ENCODE peak calls at places on chromosomes 4 and X, in six cellular contexts. O is PC-3, E is neural progenitor cell, M is hepatocyte, D is right atrium auricular region, I is IMR-90. F is an unnamed sample. For H3K4me1, the result is how much of the 10 kb centered on the place peaks cover.

GRCh38 chr4:83387922-83388676 is 53.5 kb upstream of the HPSE start:
- DNase-seq in M (no peak), I (no peak), O (no peak), E (no peak), D (no peak), F (no peak)

GRCh38 chrX:40148439-40149285 is 50.9 kb upstream of the BCOR start:
- DNase-seq in O (peak), E (peak), M (peak), I (no peak), D (no peak), F (no peak)

GRCh38 chrX:110277609-110278008 is 40.3 kb downstream of the AMMECR1 start:
- DNase-seq in E (no peak), M (no peak), O (peak), I (no peak), D (no peak), F (no peak)

GRCh38 chrX:68912113-68912980 is 83.5 kb downstream of the EFNB1 start:
- DNase-seq in D (no peak), M (peak), I (no peak), E (peak), O (no peak), F (no peak)

GRCh38 chrX:2897311-2897689 is 31.8 kb downstream of the ARSD start:
- DNase-seq in D (no peak), I (no peak), O (peak), M (no peak), E (no peak), F (peak)

GRCh38 chrX:11451133-11451532 is 157.9 kb downstream of the AMELX start:
- DNase-seq in I (no peak), M (no peak), E (no peak), D (no peak), O (no peak), F (no peak)

GRCh38 chr4:19615086-19615689 is 636.5 kb upstream of the SLIT2 start:
- DNase-seq in M (no peak), E (no peak), I (no peak), D (no peak), O (no peak), F (no peak)

GRCh38 chr4:152273343-152273742 is 262.5 kb downstream of the FBXW7 start:
- DNase-seq in O (peak), D (no peak), E (no peak), M (no peak), I (peak), F (no peak)

GRCh38 chrX:37847733-37848197 is 394 bp upstream of the DYNLT3 start:
- DNase-seq in O (no peak), I (no peak), E (no peak), M (no peak), D (no peak), F (no peak)

GRCh38 chr4:129862461-129862860 is 766.5 kb downstream of the C4orf33 start:
- DNase-seq in E (peak), I (no peak), M (no peak), O (no peak), D (no peak), F (no peak)

GRCh38 chr4:21795091-21795490 is 153.5 kb downstream of the KCNIP4 start:
- DNase-seq in I (peak), M (no peak), O (no peak), D (no peak), E (no peak), F (no peak)

GRCh38 chrX:139382529-139382928 is 148.0 kb upstream of the F9 start:
- DNase-seq in E (no peak), D (no peak), O (no peak), I (no peak), M (no peak), F (no peak)

GRCh38 chr4:110371016-110371795 is 104.7 kb upstream of the ENPEP start:
- DNase-seq in I (no peak), O (no peak), M (no peak), D (no peak), E (no peak), F (no peak)

GRCh38 chrX:39730671-39731389 is 366.9 kb downstream of the BCOR start:
- DNase-seq in O (peak), D (peak), M (peak), E (peak), I (peak), F (peak)

GRCh38 chr4:16860506-16860905 is 37.9 kb downstream of the LDB2 start:
- DNase-seq in D (no peak), E (no peak), O (no peak), I (peak), M (no peak), F (no peak)

GRCh38 chrX:72382199-72382590 is 76.5 kb upstream of the CITED1 start:
- DNase-seq in I (no peak), E (no peak), D (no peak), M (no peak), O (no peak), F (no peak)

GRCh38 chrX:43655961-43656494 is at the start of gene MAOA:
- DNase-seq in E (peak), O (peak), M (peak), I (no peak), D (peak), F (peak)

GRCh38 chr4:157225096-157225495 is 4.6 kb downstream of the GRIA2 start:
- DNase-seq in M (no peak), D (no peak), O (no peak), E (no peak), I (no peak), F (no peak)

GRCh38 chr4:97851115-97851514 is 292.2 kb downstream of the STPG2 start:
- DNase-seq in M (no peak), D (no peak), O (no peak), E (no peak), I (no peak), F (no peak)

GRCh38 chrX:17081969-17082368 is 135.5 kb downstream of the REPS2 start:
- DNase-seq in O (no peak), E (peak), D (no peak), M (no peak), I (no peak), F (no peak)

GRCh38 chr4:528835-529234 is 29.8 kb downstream of the PIGG start:
- DNase-seq in I (no peak), D (no peak), O (no peak), E (no peak), M (no peak), F (no peak)

GRCh38 chrX:38805294-38806053 is 4.2 kb downstream of the MID1IP1 start:
- DNase-seq in I (peak), O (peak), D (peak), M (peak), E (peak), F (peak)

GRCh38 chr4:2465032-2465431 is 3.9 kb upstream of the RNF4 start:
- DNase-seq in O (no peak), D (no peak), I (no peak), E (no peak), M (no peak), F (no peak)

GRCh38 chr4:76658231-76659102 is 223.4 kb downstream of the SHROOM3 start:
- DNase-seq in I (peak), E (no peak), O (peak), D (no peak), M (no peak), F (no peak)

GRCh38 chrX:130594453-130594916 is 192.7 kb downstream of the RBMX2 start:
- DNase-seq in M (peak), D (no peak), E (no peak), I (no peak), O (no peak), F (peak)

GRCh38 chrX:150833454-150834056 is 64.9 kb downstream of the CD99L2 start:
- DNase-seq in E (no peak), I (no peak), O (no peak), D (no peak), M (no peak), F (no peak)

GRCh38 chrX:120361906-120362305 is at the start of gene ATP1B4:
- DNase-seq in I (no peak), M (no peak), E (no peak), O (no peak), D (no peak), F (no peak)

GRCh38 chrX:7179446-7179845 is 31.5 kb upstream of the PUDP start:
- DNase-seq in O (no peak), I (no peak), E (no peak), M (no peak), D (no peak), F (no peak)

GRCh38 chrX:19539665-19540064 is 24.4 kb upstream of the MAP3K15 start:
- DNase-seq in O (no peak), M (no peak), D (no peak), E (no peak), I (no peak), F (no peak)

GRCh38 chrX:19829817-19830216 is 57.6 kb downstream of the SH3KBP1 start:
- DNase-seq in D (no peak), I (no peak), O (no peak), E (no peak), M (no peak), F (no peak)

GRCh38 chrX:102720237-102721168 is at the start of gene GPRASP3:
- DNase-seq in O (no peak), M (peak), E (peak), I (peak), D (peak), F (peak)

GRCh38 chr4:132101526-132101925 is 1047.6 kb upstream of the PCDH10 start:
- DNase-seq in M (no peak), E (no peak), O (no peak), D (no peak), I (peak), F (no peak)

GRCh38 chrX:152817082-152817744 is 13.3 kb downstream of the CETN2 start:
- DNase-seq in E (peak), I (peak), O (peak), D (no peak), M (peak), F (peak)

GRCh38 chr4:52604215-52604614 is 54.9 kb downstream of the USP46 start:
- DNase-seq in I (no peak), E (no peak), M (no peak), O (peak), D (no peak), F (no peak)

GRCh38 chr4:104915864-104916263 is 230.8 kb upstream of the TET2 start:
- DNase-seq in D (no peak), I (no peak), O (no peak), E (no peak), M (no peak), F (no peak)

GRCh38 chr4:40629401-40630334 is at the start of gene RBM47:
- DNase-seq in M (peak), D (no peak), I (peak), E (peak), O (peak), F (peak)

GRCh38 chr4:40628888-40629287 is 776 bp downstream of the RBM47 start:
- DNase-seq in E (no peak), O (peak), D (no peak), I (no peak), M (no peak), F (no peak)

GRCh38 chr4:40627540-40627939 is 2.1 kb downstream of the RBM47 start:
- DNase-seq in I (no peak), D (no peak), E (no peak), O (no peak), M (no peak), F (no peak)

GRCh38 chr4:40623707-40624106 is 6.0 kb downstream of the RBM47 start:
- DNase-seq in I (no peak), D (no peak), M (no peak), O (no peak), E (no peak), F (no peak)

DNA sequence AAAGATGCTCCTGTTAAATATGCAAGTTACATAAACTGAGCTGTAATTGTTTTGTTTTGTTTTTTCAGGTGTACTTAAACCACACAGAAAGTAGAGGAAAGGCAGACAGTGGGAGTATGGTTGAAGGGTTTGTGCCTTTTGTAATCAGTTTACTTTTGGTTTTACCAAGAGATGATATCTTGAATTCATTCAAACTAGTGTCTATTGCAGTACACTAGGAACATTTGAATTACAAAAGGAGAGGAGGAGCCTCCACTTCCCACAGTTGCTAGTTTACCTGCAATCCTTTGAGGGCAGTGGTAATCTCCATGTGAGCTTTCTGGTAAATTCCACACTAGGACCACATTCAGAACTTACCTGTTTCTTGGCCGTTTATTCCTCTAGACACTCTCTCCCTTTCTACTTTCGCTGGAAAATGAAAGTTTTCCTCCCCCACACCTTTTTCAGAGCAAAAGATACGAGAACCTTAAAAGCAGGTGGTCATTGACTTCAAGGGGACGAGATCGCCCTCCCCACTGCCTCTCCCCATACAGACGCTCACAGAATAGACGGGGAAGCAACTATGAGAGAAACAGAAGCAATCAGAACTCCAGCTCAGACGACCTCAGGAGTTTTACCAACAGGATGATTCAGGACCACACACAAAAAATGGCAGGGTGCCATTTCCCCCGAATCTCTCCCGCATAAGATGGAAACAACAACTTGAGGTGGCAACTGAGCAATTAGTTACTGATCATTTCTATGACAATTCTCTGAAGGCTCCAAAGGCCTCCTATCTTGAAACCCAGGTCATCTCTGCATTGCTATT is 3.3 kb downstream of the RBM47 start:
- DNase-seq in M (no peak), O (peak), I (peak), D (no peak), E (peak), F (no peak)
- H3K4me3 ChIP-seq in M (peak), O (peak), I (no peak), D (no peak), E (peak), F (no peak)

GRCh38 chr4:148999924-149000323 is 557.7 kb upstream of the NR3C2 start:
- DNase-seq in I (no peak), M (no peak), E (no peak), O (no peak), D (no peak), F (no peak)

GRCh38 chr4:148998719-148999118 is 556.5 kb upstream of the NR3C2 start:
- DNase-seq in M (no peak), E (peak), I (peak), O (peak), D (no peak), F (no peak)
- TF ChIP-seq CTCF in M (peak), E (peak), I (peak), O (peak), D (peak), F (no peak)

DNA sequence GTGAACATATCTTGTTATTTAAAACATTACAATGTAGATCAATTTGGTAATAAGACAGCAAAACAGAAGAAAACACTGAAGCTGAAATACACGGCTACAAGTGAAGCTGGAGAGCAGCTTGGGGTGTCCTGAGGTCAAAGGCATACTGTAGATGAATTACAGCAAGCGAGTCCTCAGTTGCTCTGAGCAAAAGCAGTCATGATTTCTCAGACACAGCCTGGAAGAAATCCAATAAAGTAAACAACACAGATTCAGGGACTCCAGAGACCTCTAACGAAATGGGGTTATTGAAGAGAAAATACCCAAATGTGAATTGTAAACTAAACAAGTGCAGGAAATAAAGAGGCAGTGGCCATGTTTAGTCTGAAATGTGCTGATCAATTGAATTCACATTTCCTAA is 324.4 kb downstream of the CAMK2D start:
- DNase-seq in I (no peak), D (no peak), M (no peak), O (no peak), E (no peak), F (no peak)
- H3K4me1 ChIP-seq in I (under half), D (under half), M (under half), O (under half), E (under half), F (under half)

GRCh38 chr4:89685277-89685676 is 151.7 kb downstream of the SNCA start:
- DNase-seq in O (no peak), I (no peak), D (no peak), E (no peak), M (no peak), F (no peak)

GRCh38 chr4:89681219-89681618 is 155.7 kb downstream of the SNCA start:
- DNase-seq in I (no peak), O (no peak), E (peak), D (no peak), M (peak), F (no peak)

GRCh38 chr4:89681671-89682070 is 155.3 kb downstream of the SNCA start:
- DNase-seq in I (no peak), O (no peak), D (no peak), M (no peak), E (no peak), F (no peak)

GRCh38 chr4:89684536-89684935 is 152.4 kb downstream of the SNCA start:
- DNase-seq in I (no peak), O (no peak), D (no peak), E (no peak), M (no peak), F (no peak)

GRCh38 chr4:89682808-89683207 is 154.2 kb downstream of the SNCA start:
- DNase-seq in D (no peak), M (peak), E (peak), I (no peak), O (no peak), F (no peak)
- H3K4me3 ChIP-seq in D (no peak), M (peak), E (peak), I (no peak), O (no peak), F (no peak)

DNA sequence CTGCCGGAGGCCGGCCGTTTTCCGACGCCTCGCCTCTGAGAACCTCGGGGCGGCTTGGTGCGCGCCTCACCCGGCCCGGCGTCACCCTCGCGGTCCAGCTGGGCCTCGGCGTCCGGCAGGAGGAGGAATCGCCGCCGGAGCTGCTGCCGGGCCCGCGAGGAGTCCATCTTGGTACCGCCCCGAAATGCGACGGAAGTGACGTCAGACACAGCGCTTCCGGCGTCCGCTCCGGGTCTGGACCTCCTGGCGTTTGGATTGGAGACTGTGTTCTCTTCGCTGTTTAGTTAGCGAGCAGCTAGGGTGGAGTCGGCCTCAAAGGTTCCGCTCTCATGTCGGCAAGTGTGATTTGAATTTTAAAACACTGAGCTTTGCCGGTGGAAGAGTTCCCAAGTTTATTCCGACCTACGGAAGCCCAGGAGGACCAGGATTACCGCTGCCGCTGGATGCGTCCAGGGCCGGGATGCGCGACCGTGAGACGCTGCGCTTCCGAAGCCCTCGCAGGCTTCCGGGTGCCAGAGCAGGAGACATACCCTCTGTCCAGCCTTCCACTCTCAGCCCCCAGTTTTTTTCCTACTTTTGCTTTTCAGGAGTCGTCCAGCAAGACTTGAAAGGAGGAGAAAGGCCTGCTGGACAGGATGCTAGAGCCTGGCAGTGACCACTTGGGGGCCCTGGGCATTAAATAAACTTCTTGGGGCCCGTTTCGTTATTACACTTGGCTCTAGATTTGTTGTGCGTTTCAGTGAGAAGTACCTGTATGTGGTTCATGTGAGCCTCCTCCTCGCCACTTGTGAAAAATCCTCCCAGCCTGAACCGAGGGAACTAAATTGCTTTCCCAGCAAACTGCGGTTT is at the start of gene TMEM128:
- DNase-seq in I (peak), M (peak), O (peak), E (peak), D (peak), F (peak)
- TF ChIP-seq CTCF in I (peak), M (peak), O (no peak), E (peak), D (peak), F (no peak)

DNA sequence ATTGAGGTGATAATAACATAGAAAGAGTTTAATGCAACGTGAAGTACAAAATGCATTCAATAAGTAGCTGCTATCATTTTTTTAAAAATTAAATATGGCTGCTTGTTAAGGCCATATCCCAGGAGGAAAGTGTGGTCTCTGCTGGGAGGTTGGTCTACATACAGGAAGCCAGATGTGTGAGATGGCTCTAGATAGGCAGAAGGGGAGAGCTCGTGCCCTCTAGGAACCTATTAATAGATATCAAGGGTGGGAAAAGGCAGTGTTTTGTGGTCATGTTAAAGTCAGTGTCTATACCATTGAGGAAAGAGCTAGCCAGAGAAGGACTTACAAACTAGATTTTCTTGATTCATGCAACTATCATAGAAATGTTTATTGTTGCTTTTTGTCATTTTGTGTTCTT is 140.5 kb downstream of the KLHL8 start:
- DNase-seq in E (no peak), I (no peak), D (no peak), O (no peak), M (no peak), F (no peak)
- H3K4me1 ChIP-seq in E (under half), I (under half), D (half or more), O (under half), M (under half), F (under half)

F was measured in mucosa of descending colon.